ENCODE peak calls at places on chromosomes 3 and 15, in ten cellular contexts. O is NCI-H1092; A is putamen; J is NCI-H446; W is HuH-7; F is CD4-positive, alpha-beta T cell; N is GM03348; K is iris pigment epithelial cell; Q is HS-5; G is adipocyte. E is an unnamed sample.

GRCh38 chr15:82186748-82187415 is 75.7 kb downstream of the EFL1 start:
- DNase-seq in F (no peak), Q (no peak), W (no peak), J (no peak), K (no peak), N (no peak), O (no peak), A (no peak), G (no peak), E (no peak)

GRCh38 chr3:17233398-17233800 is 348.6 kb downstream of the PLCL2 start:
- DNase-seq in Q (no peak), G (peak), A (peak), J (peak), F (peak), W (peak), O (peak), K (peak), N (peak), E (peak)

GRCh38 chr3:62667714-62668113 is 207.5 kb downstream of the CADPS start:
- DNase-seq in O (no peak), A (no peak), N (no peak), W (no peak), G (no peak), Q (no peak), K (no peak), F (no peak), J (no peak), E (no peak)

GRCh38 chr3:40975711-40976121 is 223.6 kb upstream of the CTNNB1 start:
- DNase-seq in F (no peak), A (no peak), K (peak), G (no peak), J (no peak), O (no peak), W (no peak), N (no peak), Q (no peak), E (no peak)

GRCh38 chr3:41627477-41628087 is 334.3 kb downstream of the ULK4 start:
- DNase-seq in K (no peak), A (no peak), W (no peak), Q (no peak), F (no peak), N (no peak), O (no peak), J (no peak), G (no peak), E (no peak)

GRCh38 chr3:88809993-88810392 is 297.4 kb upstream of the EPHA3 start:
- DNase-seq in K (peak), A (no peak), O (no peak), W (no peak), G (peak), Q (no peak), J (no peak), F (no peak), N (peak), E (no peak)

GRCh38 chr3:65993134-65993900 is 45.4 kb downstream of the MAGI1 start:
- DNase-seq in K (no peak), N (no peak), Q (no peak), A (no peak), F (no peak), G (no peak), O (no peak), W (no peak), J (no peak), E (no peak)

GRCh38 chr3:193982258-193982659 is 153.7 kb upstream of the HES1 start:
- DNase-seq in W (no peak), A (no peak), N (peak), O (peak), J (peak), F (no peak), Q (peak), K (peak), G (no peak), E (no peak)

GRCh38 chr3:191141728-191142127 is 57.3 kb upstream of the OSTN start:
- DNase-seq in K (peak), Q (peak), F (no peak), O (no peak), N (peak), G (peak), J (no peak), A (no peak), W (no peak), E (no peak)

GRCh38 chr15:75723171-75723846 is 10.7 kb upstream of the CSPG4 start:
- DNase-seq in N (no peak), F (no peak), K (no peak), A (no peak), J (no peak), O (no peak), G (no peak), Q (no peak), W (no peak), E (no peak)

GRCh38 chr3:172516318-172517214 is 6.7 kb downstream of the TNFSF10 start:
- DNase-seq in Q (no peak), F (no peak), O (no peak), N (peak), J (no peak), G (peak), K (peak), A (no peak), W (no peak), E (no peak)

E was measured in NCI-H2227 treated with DMSO at 0.1 percent for 48 hours.